ENCODE peak calls at places on chromosomes 12 and 14, in six cellular contexts. One of them, this sample, is unnamed.
A peak's percentile ranks its signal among the peaks of the same experiment; 100 is the strongest.

GRCh38 chr12:117671734-117672133 is 297.1 kb downstream of the KSR2 start:
- DNase-seq in H1: peak; percentile 87
- DNase-seq in GM12878: no peak
- DNase-seq in HepG2: peak; percentile 5
- DNase-seq in GM12891: peak; percentile 17
- DNase-seq in K562: peak; percentile 79
- DNase-seq in this sample: peak; percentile 16

GRCh38 chr14:106841701-106842100 is 1315.3 kb downstream of the TMEM121 start:
- DNase-seq in H1: no peak
- DNase-seq in HepG2: no peak
- DNase-seq in GM12891: no peak
- DNase-seq in GM12878: no peak
- DNase-seq in K562: no peak
- DNase-seq in this sample: no peak

GRCh38 chr14:66508846-66509621 is 1.1 kb downstream of the GPHN start:
- DNase-seq in GM12891: peak; percentile 31
- DNase-seq in H1: peak; percentile 67
- DNase-seq in K562: peak; percentile 17
- DNase-seq in HepG2: no peak
- DNase-seq in GM12878: peak; percentile 55
- DNase-seq in this sample: peak; percentile 42

GRCh38 chr14:105060751-105061427 is 4.3 kb downstream of the GPR132 start:
- DNase-seq in GM12878: no peak
- DNase-seq in GM12891: peak; percentile 52
- DNase-seq in HepG2: no peak
- DNase-seq in K562: no peak
- DNase-seq in H1: no peak
- DNase-seq in this sample: no peak

GRCh38 chr12:121443193-121443829 is 43.4 kb downstream of the RNF34 start:
- DNase-seq in K562: peak; percentile 78
- DNase-seq in HepG2: peak; percentile 45
- DNase-seq in H1: peak; percentile 96
- DNase-seq in GM12891: peak; percentile 95
- DNase-seq in GM12878: no peak
- DNase-seq in this sample: peak; percentile 96

GRCh38 chr14:30005114-30005698 is 77.6 kb upstream of the PRKD1 start:
- DNase-seq in H1: no peak
- DNase-seq in K562: peak; percentile 6
- DNase-seq in HepG2: peak; percentile 62
- DNase-seq in GM12891: peak; percentile 10
- DNase-seq in GM12878: no peak
- DNase-seq in this sample: no peak

GRCh38 chr12:96219700-96220206 is 25.6 kb downstream of the ELK3 start:
- DNase-seq in K562: no peak
- DNase-seq in GM12891: no peak
- DNase-seq in HepG2: peak; percentile 50
- DNase-seq in H1: no peak
- DNase-seq in GM12878: no peak
- DNase-seq in this sample: no peak

GRCh38 chr14:87233806-87234384 is 759.1 kb downstream of the GALC start:
- DNase-seq in HepG2: no peak
- DNase-seq in GM12891: no peak
- DNase-seq in K562: no peak
- DNase-seq in GM12878: no peak
- DNase-seq in H1: no peak
- DNase-seq in this sample: no peak

GRCh38 chr14:96653597-96653996 is 143.6 kb upstream of the VRK1 start:
- DNase-seq in K562: no peak
- DNase-seq in HepG2: no peak
- DNase-seq in GM12878: no peak
- DNase-seq in H1: peak; percentile 10
- DNase-seq in GM12891: no peak
- DNase-seq in this sample: no peak

GRCh38 chr12:127987199-127987901 is 279.6 kb upstream of the TMEM132C start:
- DNase-seq in GM12891: no peak
- DNase-seq in H1: no peak
- DNase-seq in HepG2: no peak
- DNase-seq in GM12878: no peak
- DNase-seq in K562: no peak
- DNase-seq in this sample: no peak

GRCh38 chr14:89040438-89041244 is 216.2 kb downstream of the TTC8 start:
- DNase-seq in H1: peak; percentile 99
- DNase-seq in GM12891: peak; percentile 55
- DNase-seq in GM12878: peak; percentile 21
- DNase-seq in K562: peak; percentile 51
- DNase-seq in HepG2: peak; percentile 93
- DNase-seq in this sample: peak; percentile 58

GRCh38 chr14:70653662-70654061 is 11.9 kb downstream of the TTC9 start:
- DNase-seq in GM12878: no peak
- DNase-seq in K562: no peak
- DNase-seq in H1: peak; percentile 54
- DNase-seq in GM12891: no peak
- DNase-seq in HepG2: no peak
- DNase-seq in this sample: no peak

GRCh38 chr12:2405039-2405438 is 352.3 kb downstream of the CACNA1C start:
- DNase-seq in HepG2: no peak
- DNase-seq in GM12891: no peak
- DNase-seq in H1: no peak
- DNase-seq in K562: no peak
- DNase-seq in GM12878: no peak
- DNase-seq in this sample: no peak

GRCh38 chr12:15336772-15337553 is 14.7 kb downstream of the PTPRO start:
- DNase-seq in K562: no peak
- DNase-seq in HepG2: no peak
- DNase-seq in GM12878: no peak
- DNase-seq in H1: no peak
- DNase-seq in GM12891: no peak
- DNase-seq in this sample: no peak

GRCh38 chr14:71363961-71364360 is 456.7 kb downstream of the PCNX1 start:
- DNase-seq in HepG2: no peak
- DNase-seq in GM12878: no peak
- DNase-seq in GM12891: no peak
- DNase-seq in K562: no peak
- DNase-seq in H1: no peak
- DNase-seq in this sample: no peak

GRCh38 chr14:93703941-93704340 is 84.3 kb downstream of the PRIMA1 start:
- DNase-seq in HepG2: no peak
- DNase-seq in H1: no peak
- DNase-seq in GM12878: no peak
- DNase-seq in GM12891: no peak
- DNase-seq in K562: no peak
- DNase-seq in this sample: no peak

GRCh38 chr14:71117839-71118743 is 210.8 kb downstream of the PCNX1 start:
- DNase-seq in GM12878: no peak
- DNase-seq in GM12891: no peak
- DNase-seq in K562: no peak
- DNase-seq in H1: no peak
- DNase-seq in HepG2: peak; percentile 18
- DNase-seq in this sample: no peak

GRCh38 chr12:52050116-52050770 is 999 bp upstream of the NR4A1 start:
- DNase-seq in HepG2: no peak
- DNase-seq in H1: peak; percentile 57
- DNase-seq in GM12878: no peak
- DNase-seq in GM12891: no peak
- DNase-seq in K562: no peak
- DNase-seq in this sample: no peak

GRCh38 chr14:100653409-100653808 is 66.2 kb upstream of the BEGAIN start:
- DNase-seq in H1: peak; percentile 79
- DNase-seq in GM12878: no peak
- DNase-seq in GM12891: no peak
- DNase-seq in K562: peak; percentile 41
- DNase-seq in HepG2: no peak
- DNase-seq in this sample: no peak

GRCh38 chr12:130183585-130184370 is 21.5 kb downstream of the FZD10 start:
- DNase-seq in GM12891: no peak
- DNase-seq in H1: no peak
- DNase-seq in GM12878: no peak
- DNase-seq in K562: no peak
- DNase-seq in HepG2: no peak
- DNase-seq in this sample: no peak

GRCh38 chr14:67186789-67187188 is 2.5 kb upstream of the GARIN2 start:
- DNase-seq in K562: no peak
- DNase-seq in H1: no peak
- DNase-seq in HepG2: no peak
- DNase-seq in GM12878: no peak
- DNase-seq in GM12891: no peak
- DNase-seq in this sample: no peak

GRCh38 chr14:59098377-59098776 is 90.1 kb upstream of the DAAM1 start:
- DNase-seq in GM12891: no peak
- DNase-seq in H1: no peak
- DNase-seq in K562: no peak
- DNase-seq in HepG2: no peak
- DNase-seq in GM12878: no peak
- DNase-seq in this sample: no peak

GRCh38 chr12:67525500-67525884 is 123.1 kb upstream of the DYRK2 start:
- DNase-seq in HepG2: no peak
- DNase-seq in GM12878: no peak
- DNase-seq in K562: no peak
- DNase-seq in GM12891: no peak
- DNase-seq in H1: no peak
- DNase-seq in this sample: no peak

GRCh38 chr12:105485926-105486325 is 155.4 kb downstream of the C12orf75 start:
- DNase-seq in GM12878: no peak
- DNase-seq in K562: no peak
- DNase-seq in GM12891: no peak
- DNase-seq in HepG2: no peak
- DNase-seq in H1: no peak
- DNase-seq in this sample: no peak

GRCh38 chr12:124149287-124149686 is 145.6 kb upstream of the RFLNA start:
- DNase-seq in GM12891: no peak
- DNase-seq in H1: no peak
- DNase-seq in GM12878: no peak
- DNase-seq in HepG2: no peak
- DNase-seq in K562: no peak
- DNase-seq in this sample: no peak

GRCh38 chr12:124147030-124147429 is 147.9 kb upstream of the RFLNA start:
- DNase-seq in K562: no peak
- DNase-seq in GM12878: no peak
- DNase-seq in H1: no peak
- DNase-seq in HepG2: no peak
- DNase-seq in GM12891: no peak
- DNase-seq in this sample: no peak

GRCh38 chr12:124150176-124150575 is 144.7 kb upstream of the RFLNA start:
- DNase-seq in K562: no peak
- DNase-seq in HepG2: no peak
- DNase-seq in H1: no peak
- DNase-seq in GM12891: no peak
- DNase-seq in GM12878: no peak
- DNase-seq in this sample: no peak

GRCh38 chr12:124147579-124147978 is 147.3 kb upstream of the RFLNA start:
- DNase-seq in HepG2: no peak
- DNase-seq in K562: no peak
- DNase-seq in GM12891: no peak
- DNase-seq in GM12878: peak; percentile 56
- DNase-seq in H1: no peak
- DNase-seq in this sample: no peak

GRCh38 chr12:124148481-124148880 is 146.4 kb upstream of the RFLNA start:
- DNase-seq in GM12891: no peak
- DNase-seq in K562: no peak
- DNase-seq in GM12878: no peak
- DNase-seq in HepG2: no peak
- DNase-seq in H1: no peak
- DNase-seq in this sample: no peak
- TF ChIP-seq POLR2A in GM12891: no peak
- TF ChIP-seq POLR2A in K562: no peak
- TF ChIP-seq POLR2A in GM12878: no peak
- TF ChIP-seq POLR2A in HepG2: no peak
- TF ChIP-seq POLR2A in H1: no peak
- TF ChIP-seq POLR2A in this sample: no peak

GRCh38 chr14:61973981-61974380 is 211.8 kb downstream of the SNAPC1 start:
- DNase-seq in HepG2: no peak
- DNase-seq in K562: no peak
- DNase-seq in GM12878: no peak
- DNase-seq in GM12891: no peak
- DNase-seq in H1: no peak
- DNase-seq in this sample: no peak

DNA sequence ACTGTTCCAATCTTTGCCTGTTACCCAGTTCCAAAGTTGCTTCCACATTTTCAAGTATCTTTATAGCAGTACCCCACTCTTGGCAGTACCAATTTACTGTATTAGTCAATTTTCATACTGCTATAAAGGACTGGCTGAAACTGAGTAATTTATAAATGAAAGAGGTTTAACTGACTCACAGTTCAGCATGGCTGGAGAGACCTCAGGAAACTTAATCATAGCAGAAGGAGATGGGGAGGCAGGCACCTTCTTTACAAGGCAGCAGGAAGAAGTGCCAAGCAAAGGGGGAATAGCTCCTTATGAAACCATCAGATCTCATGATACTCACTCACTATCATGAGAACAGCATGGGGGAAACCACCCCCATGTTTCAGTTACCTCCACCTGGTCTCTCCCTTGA is 215.0 kb downstream of the SNAPC1 start:
- DNase-seq in H1: no peak
- DNase-seq in GM12891: no peak
- DNase-seq in GM12878: no peak
- DNase-seq in HepG2: no peak
- DNase-seq in K562: no peak
- DNase-seq in this sample: no peak
- TF ChIP-seq TAF1 in H1: no peak
- TF ChIP-seq TAF1 in GM12891: no peak
- TF ChIP-seq TAF1 in GM12878: no peak
- TF ChIP-seq TAF1 in HepG2: no peak
- TF ChIP-seq TAF1 in K562: no peak
- TF ChIP-seq TAF1 in this sample: no peak

GRCh38 chr12:109836916-109837315 is 3.7 kb upstream of the TRPV4 start:
- DNase-seq in H1: no peak
- DNase-seq in HepG2: no peak
- DNase-seq in GM12878: no peak
- DNase-seq in K562: no peak
- DNase-seq in GM12891: no peak
- DNase-seq in this sample: no peak
- TF ChIP-seq POLR2AphosphoS5 in H1: no peak
- TF ChIP-seq POLR2AphosphoS5 in HepG2: no peak
- TF ChIP-seq POLR2AphosphoS5 in GM12878: no peak
- TF ChIP-seq POLR2AphosphoS5 in K562: no peak
- TF ChIP-seq POLR2AphosphoS5 in GM12891: no peak
- TF ChIP-seq POLR2AphosphoS5 in this sample: no peak

DNA sequence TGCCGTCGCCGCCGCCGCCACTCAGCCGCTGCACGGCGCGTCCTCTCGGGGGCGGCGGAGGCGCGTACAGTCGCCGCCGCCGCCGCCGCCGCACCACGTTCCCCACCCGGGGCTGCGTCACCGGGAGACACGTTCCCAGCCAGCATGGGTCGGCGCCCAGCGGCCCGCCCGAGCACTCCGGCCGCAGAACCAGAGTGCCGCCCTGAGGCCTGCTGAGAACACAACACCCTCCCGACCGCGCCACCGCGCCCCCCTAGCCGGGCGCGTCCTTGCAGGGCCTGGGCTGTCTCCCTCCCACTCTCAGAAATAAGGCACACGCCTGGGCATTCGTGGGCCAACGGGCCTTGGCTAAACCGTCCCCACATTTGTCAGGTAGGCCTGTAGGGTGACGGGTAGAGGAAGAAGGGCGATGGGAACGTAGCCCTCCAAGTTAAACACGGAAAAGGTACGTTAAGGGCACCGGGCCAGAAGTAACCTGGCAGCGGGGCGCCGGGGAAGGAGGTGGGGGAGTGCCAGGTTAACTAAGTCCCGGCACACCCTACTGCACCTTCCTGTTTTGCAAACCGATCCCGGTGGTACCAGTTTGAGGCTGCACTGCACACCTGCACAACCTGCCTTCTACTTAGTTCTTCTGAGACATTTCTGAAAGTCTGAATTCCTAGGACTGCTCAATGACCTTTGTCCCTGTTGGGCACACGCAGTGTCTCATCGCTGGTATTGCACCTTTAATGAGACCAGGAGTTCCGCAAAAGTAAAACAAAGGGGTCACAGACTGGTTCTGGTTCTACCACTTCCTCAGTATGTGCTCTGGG is at the start of gene MAP4K5:
- DNase-seq in GM12891: peak; percentile 86
- DNase-seq in K562: peak; percentile 81
- DNase-seq in H1: peak; percentile 90
- DNase-seq in HepG2: peak; percentile 82
- DNase-seq in GM12878: peak; percentile 40
- DNase-seq in this sample: peak; percentile 83
- TF ChIP-seq POLR2A in GM12891: no peak
- TF ChIP-seq POLR2A in K562: no peak
- TF ChIP-seq POLR2A in H1: no peak
- TF ChIP-seq POLR2A in HepG2: peak; percentile 55
- TF ChIP-seq POLR2A in GM12878: no peak
- TF ChIP-seq POLR2A in this sample: peak; percentile 57

This sample was measured in GM12892.